ENCODE peak calls at places on chromosomes 3 and 15, in eight cellular contexts. D, Q, U, R, F, P, O and X are unnamed samples.

GRCh38 chr15:42133892-42134502 is 22.4 kb downstream of the PLA2G4F start:
- DNase-seq in D (peak; percentile 14), Q (peak; percentile 79), U (peak; percentile 74), R (no peak), F (peak; percentile 52), P (no peak), O (peak; percentile 56), X (peak; percentile 87)

GRCh38 chr15:70111203-70112017 is 13.7 kb upstream of the TLE3 start:
- DNase-seq in D (peak; percentile 91), Q (peak; percentile 76), U (peak; percentile 53), R (no peak), F (no peak), P (no peak), O (peak; percentile 60), X (no peak)

GRCh38 chr3:11803977-11804903 is 42.4 kb downstream of the TAMM41 start:
- DNase-seq in D (no peak), Q (peak; percentile 26), U (peak; percentile 42), R (no peak), F (peak; percentile 51), P (no peak), O (no peak), X (no peak)

GRCh38 chr3:127291611-127292010 is 3.8 kb upstream of the PRR20G start:
- DNase-seq in D (no peak), Q (no peak), U (no peak), R (no peak), F (no peak), P (peak; percentile 23), O (no peak), X (no peak)

GRCh38 chr3:35448681-35449080 is 190.6 kb upstream of the ARPP21 start:
- DNase-seq in D (no peak), Q (no peak), U (no peak), R (no peak), F (no peak), P (no peak), O (no peak), X (no peak)

GRCh38 chr15:92880796-92881569 is 19.1 kb upstream of the CHD2 start:
- DNase-seq in D (no peak), Q (no peak), U (no peak), R (no peak), F (no peak), P (no peak), O (no peak), X (no peak)

GRCh38 chr15:25676070-25676469 is 187.1 kb downstream of the ATP10A start:
- DNase-seq in D (no peak), Q (no peak), U (no peak), R (no peak), F (no peak), P (no peak), O (no peak), X (no peak)

GRCh38 chr3:196127308-196128040 is 45.6 kb upstream of the TFRC start:
- DNase-seq in D (no peak), Q (peak; percentile 34), U (peak; percentile 30), R (no peak), F (no peak), P (no peak), O (no peak), X (no peak)

GRCh38 chr3:64867204-64867603 is 179.4 kb upstream of the ADAMTS9 start:
- DNase-seq in D (no peak), Q (peak; percentile 19), U (no peak), R (no peak), F (no peak), P (no peak), O (no peak), X (no peak)

GRCh38 chr3:52520141-52520667 is 13.5 kb downstream of the NT5DC2 start:
- DNase-seq in D (no peak), Q (no peak), U (no peak), R (no peak), F (no peak), P (no peak), O (no peak), X (no peak)

GRCh38 chr15:59532770-59533379 is 78.7 kb upstream of the GCNT3 start:
- DNase-seq in D (peak; percentile 14), Q (peak; percentile 50), U (peak; percentile 25), R (no peak), F (peak; percentile 41), P (no peak), O (no peak), X (no peak)

GRCh38 chr15:50945725-50946124 is 37.2 kb downstream of the AP4E1 start:
- DNase-seq in D (no peak), Q (no peak), U (no peak), R (no peak), F (no peak), P (no peak), O (no peak), X (no peak)

GRCh38 chr15:78968539-78969271 is 23.9 kb upstream of the CTSH start:
- DNase-seq in D (no peak), Q (no peak), U (peak; percentile 36), R (no peak), F (no peak), P (no peak), O (no peak), X (no peak)

GRCh38 chr3:46369675-46370132 is 1.0 kb upstream of the CCR5 start:
- DNase-seq in D (no peak), Q (no peak), U (no peak), R (no peak), F (no peak), P (no peak), O (no peak), X (no peak)

GRCh38 chr15:28923726-28924280 is 38.0 kb downstream of the APBA2 start:
- DNase-seq in D (peak; percentile 35), Q (no peak), U (no peak), R (no peak), F (no peak), P (no peak), O (no peak), X (no peak)

GRCh38 chr3:87082806-87083440 is 92.0 kb upstream of the VGLL3 start:
- DNase-seq in D (no peak), Q (no peak), U (no peak), R (no peak), F (peak; percentile 34), P (no peak), O (peak; percentile 5), X (no peak)

GRCh38 chr15:69014454-69014853 is at the start of gene NOX5:
- DNase-seq in D (no peak), Q (no peak), U (no peak), R (no peak), F (no peak), P (no peak), O (no peak), X (peak; percentile 47)

GRCh38 chr3:187334904-187335303 is 33.3 kb upstream of the RTP4 start:
- DNase-seq in D (peak; percentile 21), Q (no peak), U (no peak), R (no peak), F (no peak), P (no peak), O (no peak), X (no peak)

GRCh38 chr3:102096066-102096465 is 246.8 kb downstream of the NFKBIZ start:
- DNase-seq in D (no peak), Q (no peak), U (no peak), R (no peak), F (no peak), P (no peak), O (no peak), X (no peak)

GRCh38 chr15:44034933-44035624 is 160.0 kb downstream of the FRMD5 start:
- DNase-seq in D (no peak), Q (no peak), U (no peak), R (no peak), F (no peak), P (no peak), O (no peak), X (no peak)

GRCh38 chr15:92624401-92624991 is 31.1 kb downstream of the FAM174B start:
- DNase-seq in D (peak; percentile 88), Q (peak; percentile 19), U (peak; percentile 57), R (peak; percentile 85), F (no peak), P (no peak), O (no peak), X (no peak)

GRCh38 chr3:127799476-127800222 is 22.7 kb downstream of the MGLL start:
- DNase-seq in D (no peak), Q (no peak), U (no peak), R (no peak), F (no peak), P (no peak), O (no peak), X (no peak)

GRCh38 chr15:44064706-44065105 is 130.4 kb downstream of the FRMD5 start:
- DNase-seq in D (no peak), Q (no peak), U (no peak), R (no peak), F (no peak), P (no peak), O (no peak), X (no peak)

GRCh38 chr3:49842843-49843242 is 13.5 kb downstream of the TRAIP start:
- DNase-seq in D (no peak), Q (no peak), U (no peak), R (no peak), F (no peak), P (no peak), O (no peak), X (no peak)

GRCh38 chr3:49839193-49839809 is 17.1 kb downstream of the TRAIP start:
- DNase-seq in D (peak; percentile 87), Q (peak; percentile 83), U (peak; percentile 81), R (peak; percentile 84), F (peak; percentile 63), P (peak; percentile 23), O (peak; percentile 15), X (no peak)

GRCh38 chr3:49840371-49840770 is 16.0 kb downstream of the TRAIP start:
- DNase-seq in D (no peak), Q (no peak), U (no peak), R (no peak), F (no peak), P (no peak), O (no peak), X (no peak)

GRCh38 chr3:49841806-49842205 is 14.6 kb downstream of the TRAIP start:
- DNase-seq in D (no peak), Q (no peak), U (no peak), R (no peak), F (no peak), P (no peak), O (no peak), X (no peak)

GRCh38 chr3:49841126-49841525 is 15.2 kb downstream of the TRAIP start:
- DNase-seq in D (no peak), Q (no peak), U (no peak), R (no peak), F (no peak), P (no peak), O (peak; percentile 9), X (no peak)
- TF ChIP-seq CTCF in D (no peak), Q (no peak), U (no peak), R (no peak), F (peak; percentile 78), P (peak; percentile 58), O (peak; percentile 67), X (no peak)

GRCh38 chr15:90839187-90840071 is 29.0 kb upstream of the FURIN start:
- DNase-seq in D (no peak), Q (peak; percentile 75), U (peak; percentile 85), R (no peak), F (peak; percentile 21), P (no peak), O (peak; percentile 85), X (no peak)
- TF ChIP-seq POLR2AphosphoS5 in D (no peak), Q (no peak), U (peak; percentile 58), R (no peak), F (no peak), P (no peak), O (no peak), X (no peak)

GRCh38 chr3:126212250-126212628 is 31.9 kb upstream of the ALDH1L1 start:
- DNase-seq in D (no peak), Q (no peak), U (no peak), R (no peak), F (no peak), P (no peak), O (no peak), X (no peak)
- TF ChIP-seq EP300 in D (no peak), Q (no peak), U (no peak), R (no peak), F (no peak), P (no peak), O (no peak), X (no peak)

GRCh38 chr3:61559108-61559731 is 2.2 kb upstream of the PTPRG start:
- DNase-seq in D (no peak), Q (no peak), U (no peak), R (no peak), F (no peak), P (no peak), O (no peak), X (no peak)
- TF ChIP-seq CTCF in D (no peak), Q (no peak), U (no peak), R (no peak), F (peak; percentile 36), P (no peak), O (no peak), X (peak; percentile 3)